ENCODE peak calls at places on chromosomes 13 and 19, in five cellular contexts. One of them, this sample, is unnamed.

GRCh38 chr19:30566681-30567420 is 194.7 kb downstream of the ZNF536 start:
- DNase-seq in choroid plexus epithelial cell: no peak
- DNase-seq in fibroblast of lung: no peak
- DNase-seq in HepG2: no peak
- DNase-seq in esophagus squamous epithelium: no peak
- DNase-seq in this sample: no peak

GRCh38 chr19:35075202-35076025 is 33.9 kb downstream of the HPN start:
- DNase-seq in choroid plexus epithelial cell: no peak
- DNase-seq in fibroblast of lung: no peak
- DNase-seq in HepG2: no peak
- DNase-seq in esophagus squamous epithelium: no peak
- DNase-seq in this sample: no peak

GRCh38 chr19:18450934-18451836 is 13.3 kb upstream of the ISYNA1 start:
- DNase-seq in choroid plexus epithelial cell: peak
- DNase-seq in fibroblast of lung: peak
- DNase-seq in HepG2: peak
- DNase-seq in esophagus squamous epithelium: no peak
- DNase-seq in this sample: peak

GRCh38 chr13:80116107-80116506 is 224.8 kb downstream of the SPRY2 start:
- DNase-seq in choroid plexus epithelial cell: peak
- DNase-seq in fibroblast of lung: peak
- DNase-seq in HepG2: no peak
- DNase-seq in esophagus squamous epithelium: no peak
- DNase-seq in this sample: no peak

GRCh38 chr19:57779220-57779845 is 9.9 kb downstream of the ZNF586 start:
- DNase-seq in choroid plexus epithelial cell: no peak
- DNase-seq in fibroblast of lung: peak
- DNase-seq in HepG2: no peak
- DNase-seq in esophagus squamous epithelium: no peak
- DNase-seq in this sample: no peak

GRCh38 chr19:58350001-58350801 is 3.1 kb downstream of the A1BG start:
- DNase-seq in choroid plexus epithelial cell: peak
- DNase-seq in fibroblast of lung: no peak
- DNase-seq in HepG2: no peak
- DNase-seq in esophagus squamous epithelium: no peak
- DNase-seq in this sample: no peak

GRCh38 chr19:50794074-50794777 is 4.0 kb downstream of the ACP4 start:
- DNase-seq in choroid plexus epithelial cell: peak
- DNase-seq in fibroblast of lung: no peak
- DNase-seq in HepG2: no peak
- DNase-seq in esophagus squamous epithelium: no peak
- DNase-seq in this sample: no peak

GRCh38 chr13:94384217-94384905 is 95.1 kb downstream of the DCT start:
- DNase-seq in choroid plexus epithelial cell: no peak
- DNase-seq in fibroblast of lung: no peak
- DNase-seq in HepG2: no peak
- DNase-seq in esophagus squamous epithelium: no peak
- DNase-seq in this sample: no peak

GRCh38 chr19:38388310-38389100 is at the start of gene SPRED3:
- DNase-seq in choroid plexus epithelial cell: peak
- DNase-seq in fibroblast of lung: peak
- DNase-seq in HepG2: no peak
- DNase-seq in esophagus squamous epithelium: no peak
- DNase-seq in this sample: peak

GRCh38 chr19:55086730-55087541 is 11.3 kb downstream of the EPS8L1 start:
- DNase-seq in choroid plexus epithelial cell: peak
- DNase-seq in fibroblast of lung: peak
- DNase-seq in HepG2: no peak
- DNase-seq in esophagus squamous epithelium: no peak
- DNase-seq in this sample: peak

GRCh38 chr19:48556163-48556562 is 4.2 kb downstream of the SULT2B1 start:
- DNase-seq in choroid plexus epithelial cell: peak
- DNase-seq in fibroblast of lung: peak
- DNase-seq in HepG2: peak
- DNase-seq in esophagus squamous epithelium: no peak
- DNase-seq in this sample: no peak

DNA sequence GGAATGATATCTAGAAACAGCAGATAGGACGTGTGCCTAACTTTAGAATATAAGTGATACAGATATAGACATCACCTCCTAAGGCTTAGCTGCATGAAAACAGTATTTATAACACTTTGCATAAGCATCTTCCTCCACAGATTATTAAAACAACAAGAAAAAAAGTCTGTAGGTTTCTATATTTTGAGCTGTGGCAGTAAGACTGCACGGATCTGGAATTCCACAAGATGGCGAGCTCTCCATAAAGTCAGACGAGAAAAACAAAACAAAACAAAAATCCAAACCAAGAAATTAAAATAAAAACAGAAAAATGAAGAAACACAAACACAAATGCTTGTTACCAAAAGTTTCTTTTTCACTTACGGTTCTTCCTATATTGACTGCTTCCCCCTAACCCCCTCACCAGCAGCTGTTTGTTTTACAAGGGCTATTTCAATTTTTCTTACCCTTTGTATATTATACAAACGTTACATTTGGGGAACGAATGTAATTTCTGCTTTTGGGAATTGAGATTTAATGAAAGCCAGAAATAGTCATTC is 285.8 kb downstream of the MYO16 start:
- DNase-seq in choroid plexus epithelial cell: peak
- DNase-seq in fibroblast of lung: peak
- DNase-seq in HepG2: peak
- DNase-seq in esophagus squamous epithelium: no peak
- DNase-seq in this sample: no peak
- TF ChIP-seq CTCF in choroid plexus epithelial cell: peak
- TF ChIP-seq CTCF in fibroblast of lung: peak
- TF ChIP-seq CTCF in HepG2: peak
- TF ChIP-seq CTCF in esophagus squamous epithelium: peak
- TF ChIP-seq CTCF in this sample: peak

GRCh38 chr19:10418281-10419199 is 1.8 kb upstream of the PDE4A start:
- DNase-seq in choroid plexus epithelial cell: peak
- DNase-seq in fibroblast of lung: no peak
- DNase-seq in HepG2: no peak
- DNase-seq in esophagus squamous epithelium: no peak
- DNase-seq in this sample: no peak
- TF ChIP-seq CTCF in choroid plexus epithelial cell: peak
- TF ChIP-seq CTCF in fibroblast of lung: no peak
- TF ChIP-seq CTCF in HepG2: no peak
- TF ChIP-seq CTCF in esophagus squamous epithelium: no peak
- TF ChIP-seq CTCF in this sample: no peak

DNA sequence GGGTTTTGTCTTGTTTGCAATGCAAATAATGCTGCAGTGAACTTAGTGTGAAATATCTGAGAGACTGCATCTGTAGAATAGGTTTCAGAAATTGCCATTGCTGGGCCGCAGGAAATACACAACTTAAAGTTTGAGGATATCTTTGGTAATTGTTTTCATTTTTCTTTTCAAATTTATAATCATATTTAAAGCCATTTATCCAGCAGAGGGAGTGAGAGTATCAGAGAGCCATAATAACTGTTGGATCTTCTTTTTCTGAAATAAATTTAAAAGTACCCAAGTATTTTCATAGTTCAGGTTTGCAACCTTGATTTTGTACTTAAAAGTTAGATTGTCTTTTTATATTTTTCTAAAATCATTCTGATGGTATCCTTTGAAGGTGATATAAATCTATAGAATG is 99.4 kb downstream of the ZMYM2 start:
- DNase-seq in choroid plexus epithelial cell: no peak
- DNase-seq in fibroblast of lung: no peak
- DNase-seq in HepG2: no peak
- DNase-seq in esophagus squamous epithelium: no peak
- DNase-seq in this sample: no peak
- TF ChIP-seq CTCF in choroid plexus epithelial cell: peak
- TF ChIP-seq CTCF in fibroblast of lung: peak
- TF ChIP-seq CTCF in HepG2: no peak
- TF ChIP-seq CTCF in esophagus squamous epithelium: no peak
- TF ChIP-seq CTCF in this sample: no peak

DNA sequence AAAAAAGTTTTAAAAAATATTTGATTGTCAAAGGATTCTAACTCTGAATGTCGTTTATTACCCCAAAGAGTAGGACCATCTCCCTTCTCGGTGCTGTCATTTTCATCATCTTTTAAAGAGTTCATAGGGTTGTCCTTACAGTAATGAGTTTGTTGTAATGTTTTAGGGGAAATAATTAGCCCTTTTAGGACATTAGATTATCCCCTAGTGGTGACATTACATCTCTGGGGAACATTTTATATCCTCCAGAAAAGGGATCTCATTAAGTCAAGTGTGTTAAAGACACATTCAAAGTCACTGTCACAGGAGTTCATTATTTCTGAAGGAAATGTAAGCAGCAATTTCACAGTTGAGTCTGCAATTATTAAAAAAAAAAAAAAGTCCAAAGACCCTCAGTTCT is 99.3 kb upstream of the GJB6 start:
- DNase-seq in choroid plexus epithelial cell: no peak
- DNase-seq in fibroblast of lung: no peak
- DNase-seq in HepG2: no peak
- DNase-seq in esophagus squamous epithelium: no peak
- DNase-seq in this sample: no peak
- TF ChIP-seq CTCF in choroid plexus epithelial cell: no peak
- TF ChIP-seq CTCF in fibroblast of lung: no peak
- TF ChIP-seq CTCF in HepG2: no peak
- TF ChIP-seq CTCF in esophagus squamous epithelium: no peak
- TF ChIP-seq CTCF in this sample: no peak

GRCh38 chr19:21202865-21203494 is 61.1 kb downstream of the ZNF431 start:
- DNase-seq in choroid plexus epithelial cell: no peak
- DNase-seq in fibroblast of lung: peak
- DNase-seq in HepG2: no peak
- DNase-seq in esophagus squamous epithelium: no peak
- DNase-seq in this sample: peak
- TF ChIP-seq CTCF in choroid plexus epithelial cell: no peak
- TF ChIP-seq CTCF in fibroblast of lung: peak
- TF ChIP-seq CTCF in HepG2: peak
- TF ChIP-seq CTCF in esophagus squamous epithelium: peak
- TF ChIP-seq CTCF in this sample: peak

DNA sequence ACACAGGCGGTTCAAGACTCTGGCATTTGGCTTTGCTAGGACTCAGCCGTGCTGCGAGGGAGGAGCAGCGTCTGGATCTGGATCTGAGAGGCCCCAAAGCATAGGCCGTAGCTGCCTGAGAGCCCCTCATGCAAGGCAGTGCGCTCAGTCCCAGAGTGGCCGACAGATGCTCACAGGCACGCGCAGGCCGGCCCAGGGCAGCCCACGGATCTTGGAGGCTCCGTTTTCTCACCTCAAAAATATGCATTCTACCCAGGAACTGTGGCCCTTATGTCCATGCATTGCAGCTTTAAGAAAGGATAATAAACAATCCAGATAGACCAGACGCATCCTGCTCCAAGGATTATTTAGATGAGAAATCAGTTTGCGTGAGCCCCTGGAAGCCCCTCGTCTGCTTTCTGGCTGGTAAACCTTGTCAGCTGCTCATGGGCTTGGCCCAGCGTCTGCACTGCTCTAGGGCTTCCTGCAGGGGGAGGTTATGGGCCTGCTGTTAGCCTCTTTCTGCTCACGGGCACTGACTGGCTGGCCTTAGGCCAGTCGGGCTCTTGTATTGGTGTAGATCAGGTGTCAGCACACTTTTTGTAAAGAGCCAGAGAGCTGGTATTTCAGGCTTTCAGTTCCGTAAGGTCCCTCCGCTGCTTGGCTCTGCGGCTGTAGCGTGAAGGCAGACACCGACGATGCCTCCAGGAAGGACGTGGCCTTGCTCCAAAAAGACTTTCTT is 24.2 kb downstream of the TEX29 start:
- DNase-seq in choroid plexus epithelial cell: peak
- DNase-seq in fibroblast of lung: peak
- DNase-seq in HepG2: peak
- DNase-seq in esophagus squamous epithelium: no peak
- DNase-seq in this sample: peak
- TF ChIP-seq CTCF in choroid plexus epithelial cell: peak
- TF ChIP-seq CTCF in fibroblast of lung: peak
- TF ChIP-seq CTCF in HepG2: peak
- TF ChIP-seq CTCF in esophagus squamous epithelium: peak
- TF ChIP-seq CTCF in this sample: peak

This sample was measured in endothelial cell.